ENCODE peak calls at places on chromosome 10, in five cellular contexts. R, F, Q, C and E are unnamed samples.
A peak's percentile ranks its signal among the peaks of the same experiment; 100 is the strongest.

GRCh38 chr10:69636626-69637550 is 6.8 kb downstream of the FAM241B start:
- DNase-seq in R (no peak), F (no peak), Q (no peak), C (peak; percentile 15), E (no peak)

GRCh38 chr10:132428486-132428885 is 31.5 kb downstream of the PWWP2B start:
- DNase-seq in R (no peak), F (no peak), Q (no peak), C (no peak), E (no peak)

GRCh38 chr10:11035318-11035920 is 17.7 kb downstream of the CELF2 start:
- DNase-seq in R (no peak), F (peak; percentile 90), Q (peak; percentile 83), C (no peak), E (no peak)

GRCh38 chr10:132443998-132444876 is 47.2 kb downstream of the PWWP2B start:
- DNase-seq in R (no peak), F (no peak), Q (no peak), C (no peak), E (no peak)

GRCh38 chr10:126930506-126931458 is 25.6 kb downstream of the DOCK1 start:
- DNase-seq in R (no peak), F (no peak), Q (peak; percentile 74), C (no peak), E (no peak)

GRCh38 chr10:20327954-20328353 is 511.7 kb downstream of the PLXDC2 start:
- DNase-seq in R (no peak), F (no peak), Q (no peak), C (no peak), E (no peak)

GRCh38 chr10:79019961-79020491 is 48.7 kb upstream of the ZMIZ1 start:
- DNase-seq in R (no peak), F (peak; percentile 3), Q (peak; percentile 72), C (no peak), E (no peak)

GRCh38 chr10:54853883-54854282 is 52.9 kb upstream of the PCDH15 start:
- DNase-seq in R (no peak), F (no peak), Q (no peak), C (no peak), E (no peak)

GRCh38 chr10:110226926-110227641 is 19.7 kb downstream of the MXI1 start:
- DNase-seq in R (peak; percentile 90), F (peak; percentile 65), Q (no peak), C (no peak), E (peak; percentile 63)

GRCh38 chr10:43226851-43227845 is 39.7 kb downstream of the RASGEF1A start:
- DNase-seq in R (no peak), F (no peak), Q (no peak), C (no peak), E (no peak)

GRCh38 chr10:123769647-123770046 is 103.5 kb downstream of the GPR26 start:
- DNase-seq in R (no peak), F (no peak), Q (peak; percentile 14), C (no peak), E (no peak)

GRCh38 chr10:132746801-132747625 is 38.9 kb downstream of the NKX6-2 start:
- DNase-seq in R (no peak), F (no peak), Q (no peak), C (no peak), E (no peak)

GRCh38 chr10:129031233-129032150 is 435.5 kb upstream of the MGMT start:
- DNase-seq in R (peak; percentile 71), F (peak; percentile 40), Q (peak; percentile 63), C (peak; percentile 34), E (peak; percentile 9)

GRCh38 chr10:72087969-72088878 is at the start of gene SPOCK2:
- DNase-seq in R (peak; percentile 71), F (no peak), Q (no peak), C (peak; percentile 16), E (no peak)

GRCh38 chr10:104309980-104310978 is 28.0 kb downstream of the ITPRIP start:
- DNase-seq in R (no peak), F (no peak), Q (peak; percentile 88), C (no peak), E (no peak)

GRCh38 chr10:53005612-53006325 is 233.2 kb upstream of the MBL2 start:
- DNase-seq in R (no peak), F (no peak), Q (no peak), C (no peak), E (no peak)

GRCh38 chr10:43903451-43903850 is 254.8 kb upstream of the ZNF32 start:
- DNase-seq in R (no peak), F (no peak), Q (no peak), C (no peak), E (no peak)

GRCh38 chr10:101778781-101779543 is 3.0 kb upstream of the FGF8 start:
- DNase-seq in R (peak; percentile 80), F (no peak), Q (peak; percentile 15), C (peak; percentile 6), E (peak; percentile 67)